ENCODE peak calls at places on chromosomes 11 and 22, in seven cellular contexts. R is A549, Y is uterus, D is prostate gland, E is ascending aorta, U is neural progenitor cell, X is pancreas. C is an unnamed sample.

GRCh38 chr22:17638182-17638431 is 450 bp upstream of the BCL2L13 start:
- DNase-seq in R (peak), U (no peak), X (peak), E (no peak), Y (no peak), D (peak), C (no peak)

GRCh38 chr11:130476922-130477491 is 28.6 kb downstream of the ADAMTS15 start:
- DNase-seq in E (no peak), R (no peak), U (no peak), D (no peak), Y (no peak), X (no peak), C (no peak)

GRCh38 chr22:35561796-35562526 is 21.3 kb downstream of the RASD2 start:
- DNase-seq in X (no peak), R (peak), D (no peak), E (no peak), Y (no peak), U (no peak), C (no peak)

GRCh38 chr11:31761636-31762035 is 49.5 kb downstream of the PAX6 start:
- DNase-seq in E (no peak), X (no peak), D (no peak), Y (no peak), U (no peak), R (no peak), C (no peak)

GRCh38 chr11:32056445-32056844 is 34.4 kb upstream of the RCN1 start:
- DNase-seq in X (no peak), D (no peak), E (no peak), Y (no peak), R (no peak), U (no peak), C (no peak)

GRCh38 chr11:70502677-70503076 is 104.3 kb downstream of the CTTN start:
- DNase-seq in U (no peak), D (no peak), Y (no peak), E (no peak), X (no peak), R (no peak), C (no peak)

GRCh38 chr11:76838422-76839068 is 22.2 kb upstream of the ACER3 start:
- DNase-seq in Y (no peak), R (peak), D (no peak), U (peak), X (no peak), E (no peak), C (no peak)

GRCh38 chr22:48616656-48617055 is 1211.0 kb downstream of the BRD1 start:
- DNase-seq in E (no peak), Y (no peak), X (no peak), U (no peak), D (no peak), R (no peak), C (no peak)

GRCh38 chr11:119791701-119792151 is 62.7 kb upstream of the NECTIN1 start:
- DNase-seq in D (no peak), U (peak), E (no peak), X (no peak), Y (no peak), R (no peak), C (no peak)

GRCh38 chr22:31346255-31346732 is at the start of gene PATZ1:
- DNase-seq in X (peak), E (no peak), D (peak), Y (peak), U (no peak), R (peak), C (no peak)

GRCh38 chr11:119341222-119342022 is 739 bp upstream of the C1QTNF5 start:
- DNase-seq in Y (no peak), U (no peak), E (no peak), R (no peak), D (no peak), X (no peak), C (no peak)

GRCh38 chr11:45847908-45848316 is 637 bp downstream of the CRY2 start:
- DNase-seq in E (no peak), U (peak), X (peak), R (peak), Y (no peak), D (peak), C (no peak)

GRCh38 chr11:73288197-73288872 is 16.2 kb downstream of the P2RY6 start:
- DNase-seq in X (no peak), U (no peak), D (no peak), E (no peak), R (no peak), Y (no peak), C (no peak)

GRCh38 chr11:70116386-70117077 is 38.4 kb downstream of the ANO1 start:
- DNase-seq in X (no peak), D (peak), Y (no peak), U (no peak), E (no peak), R (no peak), C (no peak)

GRCh38 chr11:13463779-13464290 is 813 bp upstream of the BTBD10 start:
- DNase-seq in X (no peak), D (no peak), E (no peak), Y (no peak), R (peak), U (peak), C (no peak)

GRCh38 chr11:27485930-27486773 is 13.6 kb upstream of the LGR4 start:
- DNase-seq in U (peak), R (no peak), Y (no peak), E (no peak), D (peak), X (no peak), C (no peak)

GRCh38 chr11:59204736-59205135 is 8.0 kb downstream of the MPEG1 start:
- DNase-seq in Y (no peak), E (no peak), U (no peak), D (no peak), R (no peak), X (no peak), C (no peak)

GRCh38 chr11:75283391-75283931 is 42.9 kb downstream of the TPBGL start:
- DNase-seq in D (no peak), X (peak), E (no peak), U (no peak), R (no peak), Y (no peak), C (no peak)

GRCh38 chr11:20599424-20600346 is at the start of gene SLC6A5:
- DNase-seq in R (peak), D (no peak), E (no peak), U (peak), X (peak), Y (no peak), C (no peak)

GRCh38 chr11:126282742-126283591 is at the start of gene TIRAP:
- DNase-seq in X (peak), U (peak), E (peak), D (peak), R (peak), Y (peak), C (peak)

GRCh38 chr11:113189909-113190667 is 124.3 kb upstream of the TTC12 start:
- DNase-seq in D (no peak), X (no peak), R (peak), U (no peak), E (peak), Y (peak), C (no peak)

GRCh38 chr22:29727248-29727551 is 7.4 kb downstream of the CABP7 start:
- DNase-seq in R (peak), E (no peak), X (no peak), U (peak), Y (peak), D (no peak), C (no peak)

GRCh38 chr11:10324474-10324873 is 19.6 kb downstream of the ADM start:
- DNase-seq in R (no peak), X (no peak), D (no peak), E (no peak), Y (no peak), U (no peak), C (no peak)

GRCh38 chr22:34588893-34589545 is 476.9 kb upstream of the ISX start:
- DNase-seq in U (no peak), Y (no peak), R (no peak), D (no peak), E (no peak), X (no peak), C (no peak)

GRCh38 chr11:64339754-64340408 is at the start of gene CCDC88B:
- DNase-seq in U (no peak), X (no peak), Y (no peak), D (no peak), E (no peak), R (no peak), C (no peak)

GRCh38 chr11:70029115-70029830 is 48.8 kb upstream of the ANO1 start:
- DNase-seq in D (no peak), E (no peak), U (no peak), Y (no peak), R (no peak), X (no peak), C (no peak)

GRCh38 chr11:62435741-62436485 is 17.1 kb downstream of the SCGB1A1 start:
- DNase-seq in R (no peak), D (no peak), X (no peak), U (no peak), Y (no peak), E (no peak), C (no peak)

GRCh38 chr22:26466196-26466595 is 17.4 kb downstream of the HPS4 start:
- DNase-seq in Y (no peak), D (no peak), R (no peak), X (no peak), U (no peak), E (no peak), C (no peak)

GRCh38 chr22:25420925-25421904 is 143.3 kb upstream of the GRK3 start:
- DNase-seq in X (no peak), U (peak), Y (no peak), D (no peak), E (no peak), R (no peak), C (no peak)

GRCh38 chr11:128868851-128869671 is 2.0 kb upstream of the KCNJ1 start:
- DNase-seq in Y (no peak), D (no peak), E (no peak), R (no peak), X (no peak), U (no peak), C (no peak)

GRCh38 chr11:78192911-78193341 is 4.2 kb downstream of the USP35 start:
- DNase-seq in U (no peak), D (no peak), Y (no peak), E (no peak), R (no peak), X (no peak), C (no peak)

GRCh38 chr22:30436196-30436595 is 10.6 kb downstream of the MTFP1 start:
- DNase-seq in E (no peak), D (no peak), X (no peak), U (no peak), R (no peak), Y (no peak), C (no peak)

DNA sequence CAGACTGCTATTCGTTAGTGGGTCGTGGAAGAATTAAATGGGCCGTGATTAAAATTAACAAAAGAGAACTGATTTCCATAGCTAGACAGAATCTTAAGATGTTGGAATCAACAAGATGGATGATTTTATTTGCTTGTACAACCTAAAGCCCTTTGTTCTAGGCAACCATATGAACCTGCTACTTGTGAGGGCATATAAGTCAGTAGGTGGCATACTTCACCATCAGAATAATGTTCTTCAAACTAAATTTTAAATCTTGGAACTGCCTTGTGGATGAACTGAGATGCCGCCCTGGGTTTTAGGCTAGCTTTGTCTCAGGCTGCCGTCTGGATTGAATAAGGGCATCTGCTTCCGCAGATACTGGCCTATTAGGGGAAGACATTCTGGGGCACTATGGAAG is 40.9 kb downstream of the CSRP3 start:
- DNase-seq in X (no peak), Y (no peak), D (no peak), E (no peak), U (no peak), R (no peak), C (no peak)
- TF ChIP-seq CTCF in X (no peak), Y (no peak), D (no peak), E (no peak), U (no peak), R (no peak), C (no peak)

GRCh38 chr22:50148991-50149721 is 21.4 kb upstream of the PANX2 start:
- DNase-seq in X (peak), U (peak), Y (no peak), D (peak), R (peak), E (no peak), C (no peak)

GRCh38 chr22:50145741-50146439 is 24.6 kb upstream of the PANX2 start:
- DNase-seq in R (no peak), D (no peak), Y (no peak), X (no peak), U (no peak), E (no peak), C (no peak)

GRCh38 chr22:50148166-50148500 is 22.4 kb upstream of the PANX2 start:
- DNase-seq in D (no peak), U (no peak), X (no peak), E (no peak), R (no peak), Y (no peak), C (no peak)

GRCh38 chr22:50144005-50144614 is 26.4 kb upstream of the PANX2 start:
- DNase-seq in X (no peak), U (no peak), R (no peak), E (no peak), Y (no peak), D (no peak), C (no peak)

DNA sequence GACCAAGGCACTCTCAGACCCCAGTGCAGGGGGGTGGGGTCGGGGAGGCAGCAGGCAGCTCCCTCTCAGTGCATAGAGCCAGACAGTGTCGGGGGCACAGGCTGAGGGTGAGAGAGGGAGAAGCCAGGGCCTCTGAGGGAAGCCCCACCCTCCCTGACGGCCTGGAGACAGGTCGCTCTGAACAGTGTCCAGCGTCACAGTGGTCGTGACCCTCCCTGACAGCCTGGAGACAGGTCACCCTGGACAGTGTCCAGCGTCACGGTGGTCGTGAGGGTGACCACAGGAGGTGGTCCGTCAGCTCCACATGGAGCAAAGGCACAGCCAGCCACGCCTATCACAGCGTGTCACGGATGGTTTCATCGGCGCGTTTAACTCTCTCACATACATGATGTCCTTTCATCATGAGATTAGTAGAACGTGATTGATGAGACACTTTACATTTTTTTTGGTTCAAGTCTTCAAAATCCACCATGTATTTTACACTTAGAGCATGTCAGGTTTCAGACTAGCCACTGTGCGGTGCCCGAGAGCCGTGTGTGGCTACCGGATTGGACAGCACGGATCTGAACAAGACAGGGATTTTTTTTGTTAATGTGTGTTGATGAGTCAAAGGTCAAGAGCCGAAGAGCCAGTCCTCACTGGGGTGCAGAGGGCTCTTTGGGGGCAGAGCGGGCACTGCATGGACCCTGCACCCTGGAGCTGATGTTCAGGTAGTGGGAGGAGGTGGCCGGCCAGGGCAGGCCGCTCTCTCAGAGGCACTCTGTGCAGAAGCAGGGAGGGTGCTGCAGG is 23.9 kb upstream of the PANX2 start:
- DNase-seq in R (peak), D (no peak), U (peak), E (no peak), X (peak), Y (peak), C (no peak)
- TF ChIP-seq CTCF in R (peak), D (peak), U (peak), E (peak), X (peak), Y (peak), C (no peak)

GRCh38 chr11:94597896-94598295 is 30.7 kb downstream of the PIWIL4 start:
- DNase-seq in X (no peak), E (no peak), U (peak), Y (no peak), R (no peak), D (no peak), C (no peak)
- TF ChIP-seq CTCF in X (no peak), E (no peak), U (peak), Y (peak), R (peak), D (no peak), C (no peak)

GRCh38 chr11:44633641-44634040 is 68.2 kb downstream of the CD82 start:
- DNase-seq in X (no peak), U (no peak), D (no peak), Y (no peak), E (no peak), R (no peak), C (no peak)
- TF ChIP-seq CTCF in X (no peak), U (peak), D (no peak), Y (no peak), E (no peak), R (peak), C (no peak)

GRCh38 chr11:111601979-111602864 is at the start of gene SIK2:
- DNase-seq in X (peak), D (peak), R (peak), U (peak), E (peak), Y (peak), C (peak)
- TF ChIP-seq CTCF in X (peak), D (peak), R (peak), U (peak), E (peak), Y (peak), C (peak)

DNA sequence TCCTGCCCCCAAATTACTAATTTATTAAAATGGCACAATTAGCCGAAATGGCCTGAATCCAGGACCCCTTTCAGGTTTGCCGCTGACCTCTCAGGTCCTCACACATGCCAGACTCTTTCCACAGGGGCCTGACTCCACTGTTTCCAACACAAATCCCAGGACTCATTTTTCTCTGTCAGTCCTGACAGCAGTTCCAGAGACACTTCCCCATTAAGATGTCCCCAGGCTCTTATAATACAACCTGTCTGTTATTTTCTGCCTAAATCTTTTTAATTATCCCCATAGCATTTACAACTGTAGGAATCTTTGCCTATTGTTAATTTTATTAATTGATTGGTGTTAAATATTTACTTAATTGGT is 9.4 kb upstream of the IGLL5 start:
- DNase-seq in E (no peak), D (no peak), U (no peak), R (no peak), Y (no peak), X (no peak), C (no peak)
- TF ChIP-seq CTCF in E (no peak), D (no peak), U (no peak), R (no peak), Y (no peak), X (no peak), C (no peak)

DNA sequence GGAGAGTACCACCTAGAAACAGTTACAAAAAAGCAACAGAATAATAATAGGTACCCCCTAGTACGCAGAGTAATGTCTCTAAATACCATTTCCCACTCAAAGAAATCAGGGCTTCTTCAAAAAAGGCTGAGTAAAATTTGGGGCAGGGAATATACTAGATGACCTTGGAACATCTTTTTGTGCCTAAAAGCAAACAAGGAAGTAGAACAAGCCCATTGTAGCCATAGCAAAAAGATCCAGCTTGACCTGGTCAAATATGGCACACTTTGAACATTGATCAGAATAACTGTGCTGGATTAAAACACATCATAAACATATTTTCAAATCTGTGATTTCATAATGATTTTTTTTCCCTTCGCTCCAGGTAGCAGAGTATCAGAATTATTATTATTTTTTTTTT is 91.5 kb downstream of the YAP1 start:
- DNase-seq in R (no peak), D (no peak), E (no peak), X (no peak), U (no peak), Y (no peak), C (no peak)
- TF ChIP-seq CTCF in R (no peak), D (no peak), E (no peak), X (no peak), U (no peak), Y (no peak), C (no peak)

GRCh38 chr22:27551402-27551801 is 250.2 kb downstream of the MN1 start:
- DNase-seq in Y (no peak), X (no peak), R (no peak), U (no peak), D (no peak), E (no peak), C (no peak)
- TF ChIP-seq CTCF in Y (no peak), X (no peak), R (no peak), U (no peak), D (no peak), E (no peak), C (no peak)

GRCh38 chr11:15627560-15627959 is 512.8 kb downstream of the INSC start:
- DNase-seq in D (no peak), R (no peak), E (no peak), X (no peak), Y (no peak), U (no peak), C (no peak)

GRCh38 chr11:15635501-15635900 is 520.8 kb downstream of the INSC start:
- DNase-seq in X (no peak), E (no peak), D (no peak), Y (no peak), R (no peak), U (no peak), C (no peak)

GRCh38 chr11:15624701-15625100 is 510.0 kb downstream of the INSC start:
- DNase-seq in E (no peak), U (no peak), D (no peak), R (no peak), X (no peak), Y (no peak), C (no peak)

GRCh38 chr11:15625691-15626090 is 511.0 kb downstream of the INSC start:
- DNase-seq in X (no peak), Y (no peak), E (no peak), U (no peak), R (no peak), D (no peak), C (no peak)

GRCh38 chr11:15629690-15630321 is 515.1 kb downstream of the INSC start:
- DNase-seq in X (peak), U (peak), E (no peak), Y (no peak), D (no peak), R (no peak), C (no peak)
- TF ChIP-seq CTCF in X (no peak), U (peak), E (no peak), Y (no peak), D (no peak), R (no peak), C (no peak)

GRCh38 chr22:20055144-20055543 is 24.9 kb upstream of the DGCR8 start:
- DNase-seq in D (no peak), U (no peak), R (no peak), Y (no peak), X (no peak), E (no peak), C (no peak)

GRCh38 chr22:20056696-20057386 is 23.2 kb upstream of the DGCR8 start:
- DNase-seq in E (no peak), X (no peak), R (no peak), U (no peak), Y (no peak), D (no peak), C (no peak)

GRCh38 chr22:20055654-20056053 is 24.4 kb upstream of the DGCR8 start:
- DNase-seq in X (no peak), U (no peak), E (no peak), D (no peak), Y (no peak), R (no peak), C (no peak)

GRCh38 chr22:20057596-20058268 is 22.3 kb upstream of the DGCR8 start:
- DNase-seq in R (no peak), U (no peak), Y (no peak), D (no peak), X (no peak), E (no peak), C (no peak)

GRCh38 chr22:20056161-20056560 is 23.9 kb upstream of the DGCR8 start:
- DNase-seq in R (no peak), D (no peak), U (no peak), Y (no peak), X (no peak), E (no peak), C (no peak)
- TF ChIP-seq CTCF in R (no peak), D (no peak), U (no peak), Y (no peak), X (no peak), E (no peak), C (no peak)

C was measured in omental fat pad.